ENCODE peak calls at places on chromosomes 6 and 20, in six cellular contexts. F, L, K, O, V and C are unnamed samples.

GRCh38 chr6:169843991-169844390 is 92.6 kb downstream of the ERMARD start:
- DNase-seq in F (no peak), L (no peak), K (no peak), O (no peak), V (no peak), C (no peak)

GRCh38 chr6:90184334-90185298 is 112.0 kb downstream of the BACH2 start:
- DNase-seq in F (no peak), L (no peak), K (no peak), O (no peak), V (peak; percentile 84), C (no peak)

GRCh38 chr6:34068462-34069044 is 77.3 kb downstream of the GRM4 start:
- DNase-seq in F (no peak), L (no peak), K (no peak), O (no peak), V (no peak), C (no peak)

GRCh38 chr6:42774201-42774600 is 7.7 kb upstream of the BICRAL start:
- DNase-seq in F (peak; percentile 57), L (no peak), K (no peak), O (no peak), V (no peak), C (no peak)

GRCh38 chr6:81031429-81031828 is 721.1 kb downstream of the TENT5A start:
- DNase-seq in F (no peak), L (no peak), K (no peak), O (no peak), V (no peak), C (no peak)

GRCh38 chr6:47094351-47094925 is 52.3 kb upstream of the ADGRF1 start:
- DNase-seq in F (no peak), L (no peak), K (no peak), O (no peak), V (peak; percentile 63), C (no peak)

GRCh38 chr20:50285376-50286173 is 94.9 kb downstream of the CEBPB start:
- DNase-seq in F (no peak), L (peak; percentile 45), K (no peak), O (no peak), V (no peak), C (no peak)

GRCh38 chr20:43767686-43768474 is 41.1 kb upstream of the GTSF1L start:
- DNase-seq in F (no peak), L (no peak), K (no peak), O (no peak), V (peak; percentile 43), C (no peak)

GRCh38 chr20:1325173-1326030 is 3.5 kb downstream of the SDCBP2 start:
- DNase-seq in F (peak; percentile 98), L (peak; percentile 99), K (peak; percentile 94), O (peak; percentile 68), V (peak; percentile 95), C (peak; percentile 91)

GRCh38 chr6:35500782-35501181 is 3.9 kb upstream of the TEAD3 start:
- DNase-seq in F (no peak), L (no peak), K (no peak), O (no peak), V (peak; percentile 63), C (no peak)

GRCh38 chr6:159106627-159107241 is 61.9 kb upstream of the TAGAP start:
- DNase-seq in F (peak; percentile 92), L (peak; percentile 94), K (peak; percentile 70), O (no peak), V (peak; percentile 70), C (peak; percentile 76)

GRCh38 chr6:11246722-11247121 is 14.3 kb upstream of the NEDD9 start:
- DNase-seq in F (no peak), L (no peak), K (no peak), O (no peak), V (no peak), C (no peak)

GRCh38 chr6:16504608-16505007 is 256.7 kb downstream of the ATXN1 start:
- DNase-seq in F (no peak), L (no peak), K (no peak), O (no peak), V (no peak), C (no peak)

GRCh38 chr20:10710995-10711775 is 37.4 kb upstream of the JAG1 start:
- DNase-seq in F (no peak), L (no peak), K (no peak), O (no peak), V (no peak), C (no peak)

GRCh38 chr6:170128811-170129681 is 161.8 kb downstream of the DLL1 start:
- DNase-seq in F (no peak), L (peak; percentile 34), K (no peak), O (no peak), V (no peak), C (no peak)

GRCh38 chr20:61930776-61931475 is 134.8 kb downstream of the TAF4 start:
- DNase-seq in F (no peak), L (no peak), K (no peak), O (no peak), V (no peak), C (no peak)

GRCh38 chr6:146545608-146546007 is 2.0 kb downstream of the RAB32 start:
- DNase-seq in F (no peak), L (no peak), K (no peak), O (no peak), V (peak; percentile 37), C (peak; percentile 57)

GRCh38 chr20:57751411-57751810 is 41.6 kb upstream of the PMEPA1 start:
- DNase-seq in F (no peak), L (no peak), K (no peak), O (no peak), V (no peak), C (no peak)

GRCh38 chr20:35893942-35894341 is 60.4 kb downstream of the SCAND1 start:
- DNase-seq in F (no peak), L (peak; percentile 61), K (no peak), O (no peak), V (no peak), C (no peak)

GRCh38 chr20:48286571-48287551 is 501.6 kb upstream of the SULF2 start:
- DNase-seq in F (no peak), L (no peak), K (no peak), O (no peak), V (no peak), C (no peak)

GRCh38 chr6:37698264-37699137 is 818 bp upstream of the MDGA1 start:
- DNase-seq in F (peak; percentile 71), L (peak; percentile 73), K (no peak), O (no peak), V (peak; percentile 25), C (no peak)

GRCh38 chr20:3000852-3001523 is 42.4 kb upstream of the GNRH2 start:
- DNase-seq in F (peak; percentile 23), L (no peak), K (no peak), O (peak; percentile 24), V (no peak), C (peak; percentile 78)

GRCh38 chr6:79440590-79440989 is 96.6 kb downstream of the LCA5 start:
- DNase-seq in F (no peak), L (no peak), K (no peak), O (no peak), V (no peak), C (no peak)

GRCh38 chr6:134456284-134456683 is 138.4 kb upstream of the SGK1 start:
- DNase-seq in F (no peak), L (no peak), K (no peak), O (no peak), V (no peak), C (no peak)

GRCh38 chr6:3961581-3962225 is 112.5 kb downstream of the FAM50B start:
- DNase-seq in F (no peak), L (no peak), K (no peak), O (no peak), V (no peak), C (no peak)

GRCh38 chr20:48682529-48683385 is 145.0 kb downstream of the PREX1 start:
- DNase-seq in F (no peak), L (no peak), K (no peak), O (peak; percentile 84), V (peak; percentile 12), C (no peak)

GRCh38 chr20:8918145-8918544 is 150.7 kb upstream of the PLCB4 start:
- DNase-seq in F (no peak), L (no peak), K (no peak), O (no peak), V (no peak), C (no peak)

GRCh38 chr6:44735631-44735963 is 348.1 kb downstream of the CDC5L start:
- DNase-seq in F (no peak), L (no peak), K (no peak), O (peak; percentile 24), V (peak; percentile 89), C (no peak)

GRCh38 chr20:37804584-37805566 is 98.1 kb upstream of the VSTM2L start:
- DNase-seq in F (no peak), L (no peak), K (no peak), O (no peak), V (no peak), C (peak; percentile 75)

GRCh38 chr6:36650848-36651247 is 27.7 kb upstream of the CDKN1A start:
- DNase-seq in F (no peak), L (no peak), K (peak; percentile 38), O (no peak), V (no peak), C (peak; percentile 41)

GRCh38 chr6:45626087-45626891 is 248.6 kb upstream of the SUPT3H start:
- DNase-seq in F (no peak), L (no peak), K (no peak), O (peak; percentile 73), V (peak; percentile 95), C (no peak)

GRCh38 chr6:56954389-56955170 is at the start of gene BEND6:
- DNase-seq in F (peak; percentile 47), L (peak; percentile 53), K (peak; percentile 74), O (no peak), V (peak; percentile 72), C (peak; percentile 49)

GRCh38 chr6:100268326-100268725 is 196.4 kb downstream of the SIM1 start:
- DNase-seq in F (no peak), L (no peak), K (no peak), O (no peak), V (no peak), C (no peak)

GRCh38 chr6:55578537-55579363 is at the start of gene HMGCLL1:
- DNase-seq in F (no peak), L (no peak), K (no peak), O (no peak), V (peak; percentile 34), C (no peak)

GRCh38 chr6:106110167-106110826 is 24.2 kb downstream of the PRDM1 start:
- DNase-seq in F (no peak), L (no peak), K (no peak), O (no peak), V (peak; percentile 41), C (no peak)

GRCh38 chr6:168134399-168135201 is 55.6 kb upstream of the FRMD1 start:
- DNase-seq in F (no peak), L (peak; percentile 15), K (no peak), O (no peak), V (no peak), C (no peak)

GRCh38 chr20:33635341-33635740 is 26.8 kb upstream of the C20orf144 start:
- DNase-seq in F (no peak), L (no peak), K (no peak), O (no peak), V (no peak), C (no peak)